ENCODE peak calls at places on chromosome 11, in ten cellular contexts. I is activated naive CD4-positive, alpha-beta T cell treated with anti-CD3 and anti-CD28 coated beads for 36 hours; W is pons; J is AG04450; G is mucosa of descending colon; P is endothelial cell; Z is posterior vena cava; L is stimulated activated naive CD4-positive, alpha-beta T cell; O is nephron progenitor cell; A is posterior cingulate gyrus. Q is an unnamed sample.

GRCh38 chr11:46489668-46490560 is 98.3 kb upstream of the CHRM4 start:
- DNase-seq in Z (no peak), G (no peak), I (peak), W (no peak), J (peak), A (no peak), P (peak), O (peak), L (peak), Q (no peak)

GRCh38 chr11:126797801-126798200 is 202.8 kb downstream of the KIRREL3 start:
- DNase-seq in O (no peak), W (no peak), J (no peak), G (no peak), I (no peak), P (no peak), A (no peak), L (no peak), Z (no peak), Q (no peak)

GRCh38 chr11:124864176-124864891 is 898 bp upstream of the ROBO3 start:
- DNase-seq in G (no peak), O (no peak), A (peak), I (no peak), P (no peak), Z (peak), J (no peak), W (no peak), L (no peak), Q (no peak)

GRCh38 chr11:120432056-120433018 is 79.2 kb upstream of the GRIK4 start:
- DNase-seq in P (no peak), L (no peak), W (no peak), Z (no peak), A (no peak), J (peak), I (peak), G (no peak), O (no peak), Q (no peak)

GRCh38 chr11:134678152-134678551 is 266.1 kb upstream of the B3GAT1 start:
- DNase-seq in G (no peak), L (no peak), I (no peak), P (no peak), W (no peak), A (no peak), O (no peak), J (no peak), Z (peak), Q (no peak)

GRCh38 chr11:17381156-17381555 is 7.3 kb downstream of the KCNJ11 start:
- DNase-seq in I (no peak), A (no peak), W (no peak), O (no peak), L (no peak), P (no peak), G (no peak), Z (no peak), J (no peak), Q (no peak)

GRCh38 chr11:118114266-118114665 is 27.5 kb upstream of the SMIM35 start:
- DNase-seq in Z (no peak), G (no peak), A (no peak), L (no peak), W (no peak), I (no peak), O (no peak), P (no peak), J (no peak), Q (no peak)

GRCh38 chr11:67584205-67584880 is 731 bp downstream of the GSTP1 start:
- DNase-seq in O (peak), J (no peak), P (peak), G (peak), I (peak), A (peak), Z (peak), W (peak), L (peak), Q (peak)

GRCh38 chr11:13271060-13271693 is 6.4 kb upstream of the BMAL1 start:
- DNase-seq in J (no peak), L (no peak), G (no peak), W (no peak), P (no peak), Z (no peak), O (no peak), A (no peak), I (no peak), Q (no peak)

GRCh38 chr11:2582436-2582931 is 117.3 kb downstream of the KCNQ1OT1 start:
- DNase-seq in W (no peak), Z (peak), A (peak), I (no peak), J (no peak), P (peak), L (no peak), O (no peak), G (peak), Q (peak)

Q was measured in Peyer's patch.